ENCODE peak calls at places on chromosomes 3 and 15, in six cellular contexts. Y is T-cell; V is CD4-positive, alpha-beta T cell; C is activated CD8-positive, alpha-beta T cell treated with anti-CD3 and anti-CD28 coated beads for 36 hours; K is central memory CD8-positive, alpha-beta T cell; P is lung. Z is an unnamed sample.

GRCh38 chr3:17605032-17605431 is 137.4 kb downstream of the TBC1D5 start:
- ATAC-seq in Y (no peak), C (peak; percentile 37), K (no peak), V (no peak), P (no peak), Z (no peak)

GRCh38 chr15:99264125-99264524 is 12.8 kb downstream of the LRRC28 start:
- ATAC-seq in Y (no peak), K (no peak), V (no peak), C (peak; percentile 17), P (no peak), Z (no peak)

GRCh38 chr3:18738393-18739097 is 313.4 kb upstream of the SATB1 start:
- ATAC-seq in Y (no peak), V (no peak), C (no peak), K (no peak), P (no peak), Z (no peak)

GRCh38 chr15:59268980-59269472 is 62.4 kb downstream of the LDHAL6B start:
- ATAC-seq in P (no peak), C (no peak), Y (no peak), V (no peak), K (no peak), Z (no peak)

GRCh38 chr3:67192466-67192865 is 194.4 kb downstream of the KBTBD8 start:
- ATAC-seq in C (no peak), K (no peak), Y (no peak), V (no peak), P (no peak), Z (no peak)

GRCh38 chr15:39486546-39487081 is 94.3 kb upstream of the THBS1 start:
- ATAC-seq in P (no peak), C (no peak), K (no peak), V (no peak), Y (no peak), Z (peak; percentile 48)

GRCh38 chr3:128188958-128189357 is 35.7 kb downstream of the EEFSEC start:
- ATAC-seq in V (no peak), K (no peak), P (no peak), C (no peak), Y (no peak), Z (no peak)

GRCh38 chr3:184761120-184761841 is 49.4 kb upstream of the MAGEF1 start:
- ATAC-seq in P (no peak), C (no peak), K (no peak), Y (no peak), V (no peak), Z (no peak)

GRCh38 chr3:148084931-148085330 is 612.8 kb upstream of the AGTR1 start:
- ATAC-seq in P (no peak), V (no peak), Y (no peak), K (no peak), C (no peak), Z (no peak)

GRCh38 chr3:155639462-155640055 is 105.3 kb downstream of the PLCH1 start:
- ATAC-seq in P (no peak), V (no peak), Y (no peak), C (no peak), K (no peak), Z (no peak)

Z was measured in gastroesophageal sphincter.